ENCODE peak calls at places on chromosomes 2 and 18, in ten cellular contexts. J, P, Z, U, E, C, T, M, F and D are unnamed samples. For H3K4me1, the result is how much of the 10 kb centered on the place peaks cover.

GRCh38 chr2:31429759-31430438 is 15.4 kb upstream of the XDH start:
- DNase-seq in J (no peak), P (no peak), Z (peak), U (no peak), E (peak), C (no peak), T (peak), M (peak), F (no peak), D (peak)

GRCh38 chr2:1929962-1930361 is 185.6 kb upstream of the PXDN start:
- DNase-seq in J (no peak), P (no peak), Z (no peak), U (no peak), E (no peak), C (peak), T (no peak), M (no peak), F (no peak), D (no peak)

GRCh38 chr2:190456833-190457232 is 48.7 kb downstream of the MFSD6 start:
- DNase-seq in J (no peak), P (no peak), Z (no peak), U (no peak), E (no peak), C (no peak), T (peak), M (no peak), F (no peak), D (no peak)

GRCh38 chr18:5463390-5463789 is 80.4 kb downstream of the EPB41L3 start:
- DNase-seq in J (peak), P (peak), Z (no peak), U (peak), E (no peak), C (peak), T (peak), M (no peak), F (no peak), D (no peak)

GRCh38 chr2:29293830-29294438 is 178.7 kb downstream of the CLIP4 start:
- DNase-seq in J (no peak), P (peak), Z (peak), U (no peak), E (peak), C (no peak), T (peak), M (peak), F (no peak), D (no peak)

GRCh38 chr2:567865-568638 is 109.2 kb downstream of the TMEM18 start:
- DNase-seq in J (no peak), P (no peak), Z (no peak), U (peak), E (peak), C (no peak), T (no peak), M (no peak), F (no peak), D (peak)

GRCh38 chr2:31397099-31397498 is 17.4 kb downstream of the XDH start:
- DNase-seq in J (peak), P (no peak), Z (no peak), U (peak), E (no peak), C (no peak), T (no peak), M (no peak), F (no peak), D (no peak)

GRCh38 chr2:118644190-118644589 is 203.3 kb downstream of the EN1 start:
- DNase-seq in J (no peak), P (no peak), Z (no peak), U (no peak), E (no peak), C (no peak), T (no peak), M (no peak), F (no peak), D (no peak)

GRCh38 chr2:42792583-42793313 is at the start of gene HAAO:
- DNase-seq in J (peak), P (no peak), Z (no peak), U (peak), E (no peak), C (no peak), T (no peak), M (no peak), F (peak), D (peak)

GRCh38 chr2:192025607-192026006 is 169.1 kb downstream of the TMEFF2 start:
- DNase-seq in J (no peak), P (no peak), Z (no peak), U (no peak), E (no peak), C (no peak), T (no peak), M (no peak), F (no peak), D (no peak)

GRCh38 chr18:3966985-3967856 is 487.9 kb downstream of the DLGAP1 start:
- DNase-seq in J (no peak), P (peak), Z (no peak), U (peak), E (peak), C (no peak), T (peak), M (peak), F (no peak), D (peak)

GRCh38 chr2:173184031-173185004 is 108.7 kb downstream of the MAP3K20 start:
- DNase-seq in J (peak), P (peak), Z (peak), U (no peak), E (peak), C (peak), T (peak), M (peak), F (no peak), D (peak)

GRCh38 chr2:28558918-28559317 is 63.1 kb downstream of the PLB1 start:
- DNase-seq in J (no peak), P (peak), Z (no peak), U (no peak), E (no peak), C (no peak), T (no peak), M (no peak), F (no peak), D (no peak)

GRCh38 chr2:200380833-200381542 is 74.5 kb downstream of the SPATS2L start:
- DNase-seq in J (no peak), P (no peak), Z (no peak), U (no peak), E (no peak), C (no peak), T (peak), M (no peak), F (no peak), D (peak)

GRCh38 chr18:36849288-36850011 is 20.5 kb downstream of the KIAA1328 start:
- DNase-seq in J (no peak), P (no peak), Z (no peak), U (no peak), E (peak), C (no peak), T (peak), M (no peak), F (no peak), D (peak)

DNA sequence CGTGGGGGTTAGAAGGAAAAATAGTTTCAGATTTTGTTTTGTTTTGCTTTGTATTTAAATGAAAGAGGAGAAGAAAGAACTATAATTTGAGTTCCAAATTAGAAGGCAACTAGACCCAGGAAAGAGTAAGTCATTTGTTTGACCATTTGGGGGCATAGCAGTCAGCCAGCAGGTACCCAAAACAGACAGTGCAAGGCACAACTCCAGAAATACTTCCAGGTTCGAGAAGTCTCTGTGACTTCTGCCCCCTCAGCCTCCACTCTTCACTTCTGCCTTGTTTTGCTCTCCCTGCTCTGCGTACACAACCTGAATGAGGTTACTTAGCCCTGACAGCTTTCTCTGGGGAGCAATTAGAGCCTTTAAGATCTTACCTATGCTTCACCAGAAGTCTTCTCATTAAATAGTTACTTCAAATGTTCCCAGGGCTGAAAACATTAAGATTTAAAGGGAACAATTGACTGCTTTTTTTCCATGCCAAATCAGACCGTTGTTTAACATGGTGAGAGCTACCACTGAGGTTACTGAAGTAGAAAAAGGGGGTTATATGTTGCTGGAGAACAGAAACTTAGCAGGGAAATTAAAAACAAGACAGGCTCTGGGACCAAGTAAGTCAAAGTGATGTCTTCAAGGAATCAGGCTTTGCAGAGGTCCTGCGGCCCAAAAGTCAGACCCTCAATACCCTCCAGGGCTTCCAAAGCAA is 216.9 kb downstream of the BCL11A start:
- DNase-seq in J (no peak), P (no peak), Z (no peak), U (no peak), E (no peak), C (no peak), T (no peak), M (no peak), F (no peak), D (no peak)
- TF ChIP-seq CTCF in J (no peak), P (no peak), Z (no peak), U (no peak), E (no peak), C (no peak), T (no peak), M (no peak), F (peak), D (no peak)

GRCh38 chr2:186740266-186740665 is 46.4 kb downstream of the FAM171B start:
- DNase-seq in J (no peak), P (no peak), Z (no peak), U (no peak), E (no peak), C (no peak), T (no peak), M (no peak), F (no peak), D (no peak)
- H3K4me1 ChIP-seq in J (under half), P (under half), Z (under half), U (under half), E (under half), C (under half), T (under half), M (under half), F (under half), D (under half)

GRCh38 chr2:216536725-216537124 is 38.1 kb downstream of the RPL37A start:
- DNase-seq in J (no peak), P (peak), Z (no peak), U (peak), E (no peak), C (no peak), T (peak), M (no peak), F (no peak), D (no peak)
- H3K27ac ChIP-seq in J (no peak), P (peak), Z (no peak), U (peak), E (no peak), C (peak), T (peak), M (no peak), F (no peak), D (no peak)

GRCh38 chr2:231670892-231671616 is 37.3 kb upstream of the PTMA start:
- DNase-seq in J (no peak), P (no peak), Z (no peak), U (no peak), E (peak), C (no peak), T (no peak), M (peak), F (peak), D (no peak)
- TF ChIP-seq CTCF in J (peak), P (no peak), Z (peak), U (peak), E (peak), C (peak), T (peak), M (peak), F (peak), D (no peak)